ENCODE peak calls at places on chromosomes 5 and 9, in seven cellular contexts. Q is stimulated activated CD4-positive, alpha-beta T cell treated with anti-CD3 and anti-CD28 coated beads, Interleukin-15, amount 100 ng/mL, for 1 hour; I is stimulated activated CD8-positive, alpha-beta memory T cell treated with anti-CD3 and anti-CD28 coated beads, Interleukin-12 subunit alpha, Interleukin-12 subunit beta, amount 100 ng/mL, for 4 hours; G is T-helper 17 cell; C is NCI-H187; W is activated CD4-positive, alpha-beta T cell treated with anti-CD3 and anti-CD28 coated beads for 48 hours; E is activated T-cell treated with anti-CD3 and anti-CD28 coated beads for 1 hour. H is an unnamed sample.

GRCh38 chr5:6995115-6995514 is 281.9 kb downstream of the TENT4A start:
- DNase-seq in Q (no peak), I (no peak), G (no peak), C (no peak), W (no peak), E (no peak), H (no peak)

GRCh38 chr5:148202531-148203092 is at the start of gene SPINK6:
- DNase-seq in Q (no peak), I (no peak), G (no peak), C (no peak), W (no peak), E (no peak), H (no peak)

GRCh38 chr5:179801304-179802206 is 5.1 kb downstream of the MGAT4B start:
- DNase-seq in Q (peak; percentile 74), I (peak; percentile 73), G (peak; percentile 86), C (peak; percentile 31), W (peak; percentile 91), E (peak; percentile 79), H (peak; percentile 44)

GRCh38 chr9:101463397-101463796 is 27.8 kb upstream of the ALDOB start:
- DNase-seq in Q (no peak), I (no peak), G (no peak), C (no peak), W (no peak), E (no peak), H (no peak)

GRCh38 chr5:178538624-178539344 is 51.4 kb downstream of the COL23A1 start:
- DNase-seq in Q (no peak), I (no peak), G (no peak), C (no peak), W (no peak), E (no peak), H (no peak)

GRCh38 chr9:88307136-88307535 is 81.1 kb upstream of the SPIN1 start:
- DNase-seq in Q (no peak), I (no peak), G (no peak), C (no peak), W (no peak), E (no peak), H (no peak)

GRCh38 chr9:135230817-135231520 is 143.5 kb downstream of the OLFM1 start:
- DNase-seq in Q (no peak), I (no peak), G (no peak), C (no peak), W (no peak), E (no peak), H (no peak)

GRCh38 chr5:142012186-142012785 is 541 bp downstream of the GNPDA1 start:
- DNase-seq in Q (no peak), I (peak; percentile 30), G (peak; percentile 37), C (peak; percentile 26), W (peak; percentile 86), E (peak; percentile 55), H (no peak)

GRCh38 chr9:131668439-131669233 is 71.2 kb downstream of the RAPGEF1 start:
- DNase-seq in Q (peak; percentile 45), I (peak; percentile 53), G (peak; percentile 55), C (no peak), W (peak; percentile 84), E (peak; percentile 50), H (peak; percentile 46)

GRCh38 chr9:119283118-119283794 is 86.0 kb downstream of the BRINP1 start:
- DNase-seq in Q (no peak), I (no peak), G (no peak), C (no peak), W (peak; percentile 3), E (no peak), H (no peak)

GRCh38 chr9:125460883-125461475 is 199.4 kb downstream of the GAPVD1 start:
- DNase-seq in Q (no peak), I (no peak), G (no peak), C (peak; percentile 15), W (no peak), E (no peak), H (no peak)

GRCh38 chr5:138632900-138633489 is 57.8 kb upstream of the HSPA9 start:
- DNase-seq in Q (no peak), I (no peak), G (no peak), C (no peak), W (peak; percentile 50), E (no peak), H (no peak)

GRCh38 chr9:107751522-107752235 is 262.1 kb upstream of the KLF4 start:
- DNase-seq in Q (no peak), I (no peak), G (no peak), C (no peak), W (no peak), E (no peak), H (no peak)

GRCh38 chr5:113692466-113693204 is 179.1 kb downstream of the YTHDC2 start:
- DNase-seq in Q (no peak), I (no peak), G (no peak), C (no peak), W (no peak), E (no peak), H (no peak)

GRCh38 chr9:20884985-20885593 is 146.4 kb downstream of the HACD4 start:
- DNase-seq in Q (no peak), I (peak; percentile 13), G (peak; percentile 35), C (no peak), W (peak; percentile 77), E (peak; percentile 58), H (no peak)

GRCh38 chr5:139746691-139747582 is 48.7 kb upstream of the PSD2 start:
- DNase-seq in Q (peak; percentile 30), I (peak; percentile 87), G (peak; percentile 33), C (no peak), W (peak; percentile 70), E (peak; percentile 57), H (peak; percentile 77)

GRCh38 chr5:50808406-50808805 is 142.0 kb downstream of the PARP8 start:
- DNase-seq in Q (no peak), I (no peak), G (no peak), C (no peak), W (no peak), E (no peak), H (no peak)

GRCh38 chr5:157665467-157666085 is 5.8 kb upstream of the C5orf52 start:
- DNase-seq in Q (no peak), I (no peak), G (no peak), C (no peak), W (no peak), E (no peak), H (no peak)

GRCh38 chr5:15234366-15234765 is 265.6 kb upstream of the FBXL7 start:
- DNase-seq in Q (no peak), I (no peak), G (no peak), C (no peak), W (no peak), E (no peak), H (no peak)

GRCh38 chr5:128007939-128008338 is 75.6 kb upstream of the SLC12A2 start:
- DNase-seq in Q (no peak), I (no peak), G (no peak), C (no peak), W (no peak), E (no peak), H (no peak)

GRCh38 chr9:138105561-138106505 is 228.3 kb downstream of the CACNA1B start:
- DNase-seq in Q (no peak), I (no peak), G (no peak), C (no peak), W (no peak), E (no peak), H (no peak)

GRCh38 chr5:18043344-18043743 is 409.1 kb downstream of the TAF11L14 start:
- DNase-seq in Q (no peak), I (no peak), G (no peak), C (no peak), W (no peak), E (no peak), H (no peak)